ENCODE peak calls at places on chromosome 12, in six cellular contexts. O is HCT116; D is cerebellar cortex; X is lung microvascular endothelial cell; C is stimulated activated CD4-positive, alpha-beta T cell treated with anti-CD3 and anti-CD28 coated beads, Interleukin-12 subunit alpha, Interleukin-12 subunit beta, amount 100 ng/mL, for 48 hours; I is stomach. T is an unnamed sample.

GRCh38 chr12:1518763-1519516 is 75.4 kb downstream of the FBXL14 start:
- DNase-seq in O (peak), D (no peak), X (peak), C (no peak), I (no peak), T (no peak)

GRCh38 chr12:98453492-98453891 is 61.9 kb upstream of the TMPO start:
- DNase-seq in O (no peak), D (no peak), X (no peak), C (no peak), I (no peak), T (no peak)

GRCh38 chr12:65742481-65742971 is 81.8 kb upstream of the HMGA2 start:
- DNase-seq in O (no peak), D (peak), X (no peak), C (no peak), I (no peak), T (no peak)

GRCh38 chr12:19683178-19683927 is 244.1 kb downstream of the AEBP2 start:
- DNase-seq in O (no peak), D (no peak), X (peak), C (no peak), I (no peak), T (no peak)

GRCh38 chr12:6295187-6295811 is 15.2 kb upstream of the PLEKHG6 start:
- DNase-seq in O (peak), D (no peak), X (peak), C (no peak), I (peak), T (no peak)

GRCh38 chr12:53222170-53223005 is 9.6 kb downstream of the RARG start:
- DNase-seq in O (no peak), D (no peak), X (no peak), C (no peak), I (no peak), T (no peak)

GRCh38 chr12:72278894-72279293 is 6.7 kb downstream of the TRHDE start:
- DNase-seq in O (no peak), D (peak), X (no peak), C (no peak), I (no peak), T (no peak)

GRCh38 chr12:104356231-104357115 is 52.9 kb downstream of the EID3 start:
- DNase-seq in O (no peak), D (peak), X (peak), C (no peak), I (no peak), T (no peak)

GRCh38 chr12:40033260-40033649 is 72.6 kb downstream of the SLC2A13 start:
- DNase-seq in O (no peak), D (peak), X (no peak), C (no peak), I (peak), T (no peak)

GRCh38 chr12:96141216-96141944 is 52.8 kb upstream of the ELK3 start:
- DNase-seq in O (no peak), D (no peak), X (peak), C (no peak), I (no peak), T (no peak)

GRCh38 chr12:7403466-7403865 is 40.5 kb downstream of the CD163L1 start:
- DNase-seq in O (no peak), D (no peak), X (peak), C (no peak), I (no peak), T (no peak)

GRCh38 chr12:107990325-107990724 is 138.8 kb upstream of the WSCD2 start:
- DNase-seq in O (peak), D (peak), X (peak), C (peak), I (no peak), T (no peak)

GRCh38 chr12:124919646-124920352 is 5.3 kb upstream of the UBC start:
- DNase-seq in O (no peak), D (peak), X (peak), C (peak), I (no peak), T (no peak)

GRCh38 chr12:10135126-10135525 is 5.1 kb upstream of the CLEC7A start:
- DNase-seq in O (no peak), D (no peak), X (no peak), C (no peak), I (no peak), T (no peak)

GRCh38 chr12:111434680-111435338 is 29.1 kb downstream of the SH2B3 start:
- DNase-seq in O (no peak), D (peak), X (peak), C (peak), I (no peak), T (no peak)

GRCh38 chr12:119990382-119990874 is 1.4 kb downstream of the BICDL1 start:
- DNase-seq in O (no peak), D (peak), X (no peak), C (no peak), I (no peak), T (no peak)

GRCh38 chr12:53205747-53206146 is 1.3 kb downstream of the ITGB7 start:
- DNase-seq in O (no peak), D (no peak), X (no peak), C (peak), I (peak), T (no peak)

GRCh38 chr12:108596854-108597558 is 878 bp downstream of the TMEM119 start:
- DNase-seq in O (no peak), D (no peak), X (no peak), C (no peak), I (no peak), T (no peak)

GRCh38 chr12:113422929-113423669 is 919 bp downstream of the SDSL start:
- DNase-seq in O (no peak), D (no peak), X (no peak), C (no peak), I (no peak), T (no peak)

GRCh38 chr12:54358620-54358944 is 5.7 kb downstream of the GPR84 start:
- DNase-seq in O (no peak), D (no peak), X (no peak), C (no peak), I (no peak), T (no peak)

GRCh38 chr12:57852195-57852594 is 5.7 kb upstream of the CTDSP2 start:
- DNase-seq in O (no peak), D (peak), X (no peak), C (no peak), I (no peak), T (peak)

GRCh38 chr12:19288603-19289244 is 150.6 kb upstream of the AEBP2 start:
- DNase-seq in O (peak), D (peak), X (peak), C (no peak), I (no peak), T (no peak)

GRCh38 chr12:13889913-13890312 is 91.5 kb downstream of the GRIN2B start:
- DNase-seq in O (no peak), D (no peak), X (no peak), C (no peak), I (no peak), T (no peak)

GRCh38 chr12:80590085-80590484 is 117.3 kb upstream of the MYF6 start:
- DNase-seq in O (no peak), D (no peak), X (no peak), C (no peak), I (no peak), T (no peak)

GRCh38 chr12:109487181-109488050 is 10.0 kb downstream of the UBE3B start:
- DNase-seq in O (no peak), D (no peak), X (no peak), C (no peak), I (no peak), T (no peak)

GRCh38 chr12:115646210-115646609 is 631.3 kb downstream of the MED13L start:
- DNase-seq in O (no peak), D (no peak), X (no peak), C (no peak), I (no peak), T (no peak)

GRCh38 chr12:49349266-49349665 is 2.6 kb downstream of the DNAJC22 start:
- DNase-seq in O (no peak), D (no peak), X (no peak), C (no peak), I (peak), T (no peak)

GRCh38 chr12:6782119-6782518 is 7.2 kb upstream of the CD4 start:
- DNase-seq in O (no peak), D (no peak), X (no peak), C (no peak), I (no peak), T (no peak)

GRCh38 chr12:124995200-124995961 is 1.9 kb downstream of the BRI3BP start:
- DNase-seq in O (no peak), D (no peak), X (no peak), C (no peak), I (no peak), T (no peak)

GRCh38 chr12:100824476-100824875 is 29.9 kb downstream of the ANO4 start:
- DNase-seq in O (no peak), D (no peak), X (peak), C (no peak), I (no peak), T (no peak)

GRCh38 chr12:92421701-92422100 is 276.1 kb upstream of the BTG1 start:
- DNase-seq in O (no peak), D (no peak), X (peak), C (no peak), I (no peak), T (no peak)

GRCh38 chr12:90938451-90938850 is 16.5 kb downstream of the CCER1 start:
- DNase-seq in O (no peak), D (no peak), X (peak), C (no peak), I (no peak), T (no peak)

GRCh38 chr12:122471324-122472226 is 29.2 kb downstream of the ZCCHC8 start:
- DNase-seq in O (peak), D (peak), X (peak), C (no peak), I (peak), T (no peak)

GRCh38 chr12:120264511-120265202 is 873 bp downstream of the PXN start:
- DNase-seq in O (no peak), D (no peak), X (peak), C (no peak), I (no peak), T (no peak)